ENCODE peak calls at places on chromosomes 13 and 19, in eight cellular contexts. One of them, this sample, is unnamed.

GRCh38 chr19:44111910-44112463 is 1.2 kb upstream of the ZNF225 start:
- DNase-seq in mucosa of descending colon: no peak
- DNase-seq in fibroblast of villous mesenchyme: peak; percentile 92
- DNase-seq in tibial artery: no peak
- DNase-seq in psoas muscle: no peak
- DNase-seq in CD8-positive, alpha-beta T cell: no peak
- DNase-seq in lung: no peak
- DNase-seq in fibroblast of mammary gland: peak; percentile 91
- DNase-seq in this sample: no peak

GRCh38 chr13:32316030-32316344 is 679 bp downstream of the BRCA2 start:
- DNase-seq in psoas muscle: no peak
- DNase-seq in tibial artery: no peak
- DNase-seq in lung: no peak
- DNase-seq in mucosa of descending colon: no peak
- DNase-seq in fibroblast of villous mesenchyme: no peak
- DNase-seq in CD8-positive, alpha-beta T cell: no peak
- DNase-seq in fibroblast of mammary gland: no peak
- DNase-seq in this sample: peak; percentile 48

GRCh38 chr13:95559100-95559499 is 6.6 kb downstream of the CLDN10 start:
- DNase-seq in lung: no peak
- DNase-seq in mucosa of descending colon: no peak
- DNase-seq in fibroblast of mammary gland: no peak
- DNase-seq in CD8-positive, alpha-beta T cell: no peak
- DNase-seq in tibial artery: no peak
- DNase-seq in psoas muscle: no peak
- DNase-seq in fibroblast of villous mesenchyme: no peak
- DNase-seq in this sample: no peak

GRCh38 chr13:38350114-38350617 is 515 bp downstream of the UFM1 start:
- DNase-seq in tibial artery: peak; percentile 71
- DNase-seq in CD8-positive, alpha-beta T cell: peak; percentile 50
- DNase-seq in fibroblast of mammary gland: peak; percentile 53
- DNase-seq in psoas muscle: peak; percentile 56
- DNase-seq in fibroblast of villous mesenchyme: peak; percentile 65
- DNase-seq in mucosa of descending colon: peak; percentile 79
- DNase-seq in lung: peak; percentile 77
- DNase-seq in this sample: peak; percentile 35

GRCh38 chr19:22625266-22626035 is 8.7 kb upstream of the ZNF492 start:
- DNase-seq in psoas muscle: no peak
- DNase-seq in tibial artery: no peak
- DNase-seq in fibroblast of mammary gland: no peak
- DNase-seq in lung: no peak
- DNase-seq in CD8-positive, alpha-beta T cell: no peak
- DNase-seq in fibroblast of villous mesenchyme: no peak
- DNase-seq in mucosa of descending colon: no peak
- DNase-seq in this sample: peak; percentile 3

GRCh38 chr13:72651196-72651595 is 76.2 kb downstream of the MZT1 start:
- DNase-seq in mucosa of descending colon: no peak
- DNase-seq in lung: no peak
- DNase-seq in fibroblast of villous mesenchyme: no peak
- DNase-seq in tibial artery: no peak
- DNase-seq in fibroblast of mammary gland: peak; percentile 0
- DNase-seq in CD8-positive, alpha-beta T cell: no peak
- DNase-seq in psoas muscle: no peak
- DNase-seq in this sample: no peak

GRCh38 chr19:19410553-19411550 is 5.4 kb downstream of the GATAD2A start:
- DNase-seq in mucosa of descending colon: no peak
- DNase-seq in fibroblast of villous mesenchyme: no peak
- DNase-seq in tibial artery: no peak
- DNase-seq in CD8-positive, alpha-beta T cell: peak; percentile 25
- DNase-seq in lung: no peak
- DNase-seq in fibroblast of mammary gland: no peak
- DNase-seq in psoas muscle: no peak
- DNase-seq in this sample: peak; percentile 46

GRCh38 chr13:100694722-100695644 is 20.4 kb upstream of the TMTC4 start:
- DNase-seq in fibroblast of villous mesenchyme: peak; percentile 24
- DNase-seq in mucosa of descending colon: peak; percentile 43
- DNase-seq in fibroblast of mammary gland: peak; percentile 65
- DNase-seq in CD8-positive, alpha-beta T cell: no peak
- DNase-seq in psoas muscle: no peak
- DNase-seq in lung: no peak
- DNase-seq in tibial artery: no peak
- DNase-seq in this sample: no peak

GRCh38 chr19:39168258-39169142 is 28.3 kb upstream of the NCCRP1 start:
- DNase-seq in mucosa of descending colon: no peak
- DNase-seq in lung: no peak
- DNase-seq in CD8-positive, alpha-beta T cell: no peak
- DNase-seq in psoas muscle: no peak
- DNase-seq in tibial artery: no peak
- DNase-seq in fibroblast of mammary gland: no peak
- DNase-seq in fibroblast of villous mesenchyme: no peak
- DNase-seq in this sample: no peak

GRCh38 chr13:101397742-101398141 is 18.6 kb downstream of the NALCN start:
- DNase-seq in lung: no peak
- DNase-seq in CD8-positive, alpha-beta T cell: no peak
- DNase-seq in psoas muscle: no peak
- DNase-seq in mucosa of descending colon: no peak
- DNase-seq in fibroblast of villous mesenchyme: peak; percentile 57
- DNase-seq in tibial artery: no peak
- DNase-seq in fibroblast of mammary gland: peak; percentile 91
- DNase-seq in this sample: no peak

GRCh38 chr19:51131780-51132680 is 7.3 kb downstream of the SIGLEC9 start:
- DNase-seq in psoas muscle: no peak
- DNase-seq in mucosa of descending colon: no peak
- DNase-seq in lung: peak; percentile 78
- DNase-seq in tibial artery: no peak
- DNase-seq in CD8-positive, alpha-beta T cell: peak; percentile 49
- DNase-seq in fibroblast of villous mesenchyme: peak; percentile 98
- DNase-seq in fibroblast of mammary gland: peak; percentile 81
- DNase-seq in this sample: peak; percentile 33

GRCh38 chr13:110258876-110259631 is 47.9 kb downstream of the COL4A1 start:
- DNase-seq in psoas muscle: no peak
- DNase-seq in CD8-positive, alpha-beta T cell: no peak
- DNase-seq in mucosa of descending colon: no peak
- DNase-seq in fibroblast of mammary gland: peak; percentile 57
- DNase-seq in fibroblast of villous mesenchyme: peak; percentile 64
- DNase-seq in tibial artery: no peak
- DNase-seq in lung: no peak
- DNase-seq in this sample: no peak

GRCh38 chr19:15781659-15782058 is 5.8 kb upstream of the OR10H5 start:
- DNase-seq in lung: no peak
- DNase-seq in psoas muscle: no peak
- DNase-seq in tibial artery: no peak
- DNase-seq in CD8-positive, alpha-beta T cell: no peak
- DNase-seq in fibroblast of mammary gland: no peak
- DNase-seq in mucosa of descending colon: no peak
- DNase-seq in fibroblast of villous mesenchyme: no peak
- DNase-seq in this sample: no peak

GRCh38 chr13:46561691-46562090 is 8.7 kb downstream of the LRCH1 start:
- DNase-seq in lung: no peak
- DNase-seq in fibroblast of mammary gland: no peak
- DNase-seq in fibroblast of villous mesenchyme: no peak
- DNase-seq in tibial artery: no peak
- DNase-seq in mucosa of descending colon: no peak
- DNase-seq in CD8-positive, alpha-beta T cell: no peak
- DNase-seq in psoas muscle: no peak
- DNase-seq in this sample: no peak

GRCh38 chr13:70027551-70027950 is 80.1 kb upstream of the ATXN8OS start:
- DNase-seq in fibroblast of villous mesenchyme: no peak
- DNase-seq in mucosa of descending colon: no peak
- DNase-seq in tibial artery: no peak
- DNase-seq in CD8-positive, alpha-beta T cell: no peak
- DNase-seq in lung: no peak
- DNase-seq in psoas muscle: no peak
- DNase-seq in fibroblast of mammary gland: no peak
- DNase-seq in this sample: no peak

GRCh38 chr13:114135731-114136171 is 3.3 kb upstream of the RASA3 start:
- DNase-seq in mucosa of descending colon: peak; percentile 12
- DNase-seq in fibroblast of villous mesenchyme: no peak
- DNase-seq in psoas muscle: no peak
- DNase-seq in CD8-positive, alpha-beta T cell: no peak
- DNase-seq in tibial artery: no peak
- DNase-seq in fibroblast of mammary gland: no peak
- DNase-seq in lung: no peak
- DNase-seq in this sample: no peak

GRCh38 chr19:5143471-5144411 is 174.8 kb downstream of the KDM4B start:
- DNase-seq in fibroblast of mammary gland: no peak
- DNase-seq in CD8-positive, alpha-beta T cell: no peak
- DNase-seq in psoas muscle: peak; percentile 12
- DNase-seq in lung: no peak
- DNase-seq in tibial artery: no peak
- DNase-seq in fibroblast of villous mesenchyme: no peak
- DNase-seq in mucosa of descending colon: peak; percentile 19
- DNase-seq in this sample: no peak

GRCh38 chr19:48239120-48239519 is 16.6 kb downstream of the CARD8 start:
- DNase-seq in lung: no peak
- DNase-seq in tibial artery: no peak
- DNase-seq in fibroblast of villous mesenchyme: no peak
- DNase-seq in psoas muscle: no peak
- DNase-seq in CD8-positive, alpha-beta T cell: no peak
- DNase-seq in fibroblast of mammary gland: no peak
- DNase-seq in mucosa of descending colon: no peak
- DNase-seq in this sample: no peak

GRCh38 chr13:50485979-50486935 is 357.2 kb downstream of the DLEU7 start:
- DNase-seq in lung: no peak
- DNase-seq in psoas muscle: no peak
- DNase-seq in tibial artery: no peak
- DNase-seq in mucosa of descending colon: no peak
- DNase-seq in fibroblast of villous mesenchyme: no peak
- DNase-seq in fibroblast of mammary gland: peak; percentile 72
- DNase-seq in CD8-positive, alpha-beta T cell: no peak
- DNase-seq in this sample: no peak

GRCh38 chr19:15394426-15394825 is 14.8 kb upstream of the AKAP8 start:
- DNase-seq in fibroblast of villous mesenchyme: no peak
- DNase-seq in mucosa of descending colon: no peak
- DNase-seq in fibroblast of mammary gland: no peak
- DNase-seq in tibial artery: no peak
- DNase-seq in psoas muscle: no peak
- DNase-seq in CD8-positive, alpha-beta T cell: no peak
- DNase-seq in lung: no peak
- DNase-seq in this sample: no peak

GRCh38 chr19:30073152-30074000 is 131.3 kb downstream of the URI1 start:
- DNase-seq in fibroblast of mammary gland: no peak
- DNase-seq in tibial artery: no peak
- DNase-seq in psoas muscle: no peak
- DNase-seq in lung: no peak
- DNase-seq in mucosa of descending colon: no peak
- DNase-seq in CD8-positive, alpha-beta T cell: no peak
- DNase-seq in fibroblast of villous mesenchyme: no peak
- DNase-seq in this sample: no peak

GRCh38 chr13:44404261-44405139 is 30.9 kb downstream of the SERP2 start:
- DNase-seq in psoas muscle: no peak
- DNase-seq in fibroblast of mammary gland: no peak
- DNase-seq in fibroblast of villous mesenchyme: no peak
- DNase-seq in mucosa of descending colon: peak; percentile 59
- DNase-seq in lung: no peak
- DNase-seq in CD8-positive, alpha-beta T cell: no peak
- DNase-seq in tibial artery: no peak
- DNase-seq in this sample: no peak

GRCh38 chr19:40586611-40587010 is 9.9 kb downstream of the SHKBP1 start:
- DNase-seq in mucosa of descending colon: no peak
- DNase-seq in tibial artery: no peak
- DNase-seq in CD8-positive, alpha-beta T cell: no peak
- DNase-seq in fibroblast of villous mesenchyme: no peak
- DNase-seq in psoas muscle: no peak
- DNase-seq in fibroblast of mammary gland: no peak
- DNase-seq in lung: no peak
- DNase-seq in this sample: no peak

GRCh38 chr13:59951011-59951410 is 212.7 kb downstream of the DIAPH3 start:
- DNase-seq in mucosa of descending colon: no peak
- DNase-seq in fibroblast of mammary gland: no peak
- DNase-seq in CD8-positive, alpha-beta T cell: no peak
- DNase-seq in fibroblast of villous mesenchyme: no peak
- DNase-seq in lung: no peak
- DNase-seq in tibial artery: no peak
- DNase-seq in psoas muscle: no peak
- DNase-seq in this sample: no peak
- TF ChIP-seq CTCF in mucosa of descending colon: no peak
- TF ChIP-seq CTCF in fibroblast of mammary gland: no peak
- TF ChIP-seq CTCF in CD8-positive, alpha-beta T cell: no peak
- TF ChIP-seq CTCF in fibroblast of villous mesenchyme: no peak
- TF ChIP-seq CTCF in lung: no peak
- TF ChIP-seq CTCF in tibial artery: no peak
- TF ChIP-seq CTCF in psoas muscle: no peak
- TF ChIP-seq CTCF in this sample: no peak

GRCh38 chr13:35164324-35164932 is 222.4 kb downstream of the NBEA start:
- DNase-seq in lung: no peak
- DNase-seq in mucosa of descending colon: no peak
- DNase-seq in fibroblast of villous mesenchyme: peak; percentile 38
- DNase-seq in psoas muscle: no peak
- DNase-seq in fibroblast of mammary gland: peak; percentile 43
- DNase-seq in tibial artery: no peak
- DNase-seq in CD8-positive, alpha-beta T cell: no peak
- DNase-seq in this sample: peak; percentile 16
- TF ChIP-seq CTCF in lung: peak; percentile 19
- TF ChIP-seq CTCF in mucosa of descending colon: no peak
- TF ChIP-seq CTCF in fibroblast of villous mesenchyme: peak; percentile 55
- TF ChIP-seq CTCF in psoas muscle: peak; percentile 68
- TF ChIP-seq CTCF in fibroblast of mammary gland: peak; percentile 67
- TF ChIP-seq CTCF in tibial artery: peak; percentile 60
- TF ChIP-seq CTCF in CD8-positive, alpha-beta T cell: peak; percentile 71
- TF ChIP-seq CTCF in this sample: peak; percentile 20

GRCh38 chr19:34482380-34483250 is 1.1 kb downstream of the WTIP start:
- DNase-seq in psoas muscle: no peak
- DNase-seq in lung: no peak
- DNase-seq in fibroblast of villous mesenchyme: peak; percentile 56
- DNase-seq in tibial artery: no peak
- DNase-seq in CD8-positive, alpha-beta T cell: no peak
- DNase-seq in fibroblast of mammary gland: peak; percentile 36
- DNase-seq in mucosa of descending colon: no peak
- DNase-seq in this sample: no peak

GRCh38 chr19:34479396-34479795 is 2.2 kb upstream of the WTIP start:
- DNase-seq in fibroblast of mammary gland: no peak
- DNase-seq in mucosa of descending colon: no peak
- DNase-seq in fibroblast of villous mesenchyme: no peak
- DNase-seq in tibial artery: no peak
- DNase-seq in lung: no peak
- DNase-seq in CD8-positive, alpha-beta T cell: no peak
- DNase-seq in psoas muscle: no peak
- DNase-seq in this sample: no peak

GRCh38 chr19:34481861-34482379 is 362 bp downstream of the WTIP start:
- DNase-seq in tibial artery: no peak
- DNase-seq in fibroblast of villous mesenchyme: no peak
- DNase-seq in psoas muscle: no peak
- DNase-seq in fibroblast of mammary gland: peak; percentile 56
- DNase-seq in mucosa of descending colon: no peak
- DNase-seq in lung: no peak
- DNase-seq in CD8-positive, alpha-beta T cell: no peak
- DNase-seq in this sample: peak; percentile 56

GRCh38 chr19:34480491-34480890 is 1.1 kb upstream of the WTIP start:
- DNase-seq in psoas muscle: no peak
- DNase-seq in fibroblast of mammary gland: no peak
- DNase-seq in mucosa of descending colon: no peak
- DNase-seq in tibial artery: no peak
- DNase-seq in lung: no peak
- DNase-seq in fibroblast of villous mesenchyme: no peak
- DNase-seq in CD8-positive, alpha-beta T cell: no peak
- DNase-seq in this sample: no peak

GRCh38 chr19:34480971-34481821 is at the start of gene WTIP:
- DNase-seq in mucosa of descending colon: peak; percentile 59
- DNase-seq in CD8-positive, alpha-beta T cell: no peak
- DNase-seq in fibroblast of mammary gland: peak; percentile 75
- DNase-seq in fibroblast of villous mesenchyme: peak; percentile 89
- DNase-seq in lung: peak; percentile 72
- DNase-seq in psoas muscle: peak; percentile 80
- DNase-seq in tibial artery: peak; percentile 67
- DNase-seq in this sample: peak; percentile 47
- TF ChIP-seq CTCF in mucosa of descending colon: no peak
- TF ChIP-seq CTCF in CD8-positive, alpha-beta T cell: no peak
- TF ChIP-seq CTCF in fibroblast of mammary gland: no peak
- TF ChIP-seq CTCF in fibroblast of villous mesenchyme: no peak
- TF ChIP-seq CTCF in lung: no peak
- TF ChIP-seq CTCF in psoas muscle: no peak
- TF ChIP-seq CTCF in tibial artery: no peak
- TF ChIP-seq CTCF in this sample: no peak

GRCh38 chr13:73704587-73704986 is 429.6 kb downstream of the KLF12 start:
- DNase-seq in fibroblast of villous mesenchyme: no peak
- DNase-seq in psoas muscle: no peak
- DNase-seq in fibroblast of mammary gland: no peak
- DNase-seq in CD8-positive, alpha-beta T cell: no peak
- DNase-seq in lung: no peak
- DNase-seq in tibial artery: no peak
- DNase-seq in mucosa of descending colon: no peak
- DNase-seq in this sample: no peak
- TF ChIP-seq CTCF in fibroblast of villous mesenchyme: no peak
- TF ChIP-seq CTCF in psoas muscle: no peak
- TF ChIP-seq CTCF in fibroblast of mammary gland: no peak
- TF ChIP-seq CTCF in CD8-positive, alpha-beta T cell: no peak
- TF ChIP-seq CTCF in lung: no peak
- TF ChIP-seq CTCF in tibial artery: no peak
- TF ChIP-seq CTCF in mucosa of descending colon: no peak
- TF ChIP-seq CTCF in this sample: no peak